ENCODE peak calls at places on chromosomes 16 and 17, in eight cellular contexts. M, Q, H, F, C, A, R and L are unnamed samples.

GRCh38 chr17:41324180-41325075 is 8.9 kb upstream of the KRTAP17-1 start:
- DNase-seq in M (no peak), Q (no peak), H (no peak), F (no peak), C (no peak), A (no peak), R (no peak), L (no peak)

GRCh38 chr16:85649411-85649977 is 36.4 kb downstream of the GSE1 start:
- DNase-seq in M (no peak), Q (no peak), H (no peak), F (no peak), C (no peak), A (no peak), R (no peak), L (no peak)

GRCh38 chr16:4663756-4664465 is 29.5 kb upstream of the NUDT16L1 start:
- DNase-seq in M (peak), Q (no peak), H (peak), F (no peak), C (no peak), A (peak), R (no peak), L (no peak)

GRCh38 chr16:64167851-64168770 is 953.8 kb downstream of the CDH11 start:
- DNase-seq in M (no peak), Q (no peak), H (no peak), F (no peak), C (no peak), A (no peak), R (no peak), L (no peak)

GRCh38 chr17:42422958-42423712 is at the start of gene CAVIN1:
- DNase-seq in M (peak), Q (no peak), H (peak), F (peak), C (peak), A (no peak), R (peak), L (no peak)

GRCh38 chr17:45844695-45845375 is at the start of gene SPPL2C:
- DNase-seq in M (no peak), Q (no peak), H (no peak), F (no peak), C (no peak), A (no peak), R (no peak), L (no peak)

GRCh38 chr17:44345497-44346026 is 460 bp downstream of the GRN start:
- DNase-seq in M (no peak), Q (no peak), H (peak), F (no peak), C (peak), A (peak), R (peak), L (peak)

GRCh38 chr16:47848481-47849109 is 307.2 kb downstream of the ABCC12 start:
- DNase-seq in M (no peak), Q (no peak), H (peak), F (no peak), C (no peak), A (no peak), R (peak), L (no peak)

GRCh38 chr16:5044011-5044540 is 10.3 kb upstream of the NAGPA start:
- DNase-seq in M (peak), Q (no peak), H (no peak), F (no peak), C (no peak), A (no peak), R (no peak), L (no peak)

GRCh38 chr17:7838291-7839075 is 4.5 kb downstream of the KDM6B start:
- DNase-seq in M (no peak), Q (no peak), H (peak), F (no peak), C (peak), A (no peak), R (peak), L (no peak)

GRCh38 chr17:55089955-55090573 is 121.5 kb downstream of the STXBP4 start:
- DNase-seq in M (no peak), Q (peak), H (peak), F (no peak), C (no peak), A (no peak), R (peak), L (peak)

GRCh38 chr17:39028690-39029089 is 61.5 kb upstream of the FBXO47 start:
- DNase-seq in M (no peak), Q (no peak), H (no peak), F (no peak), C (no peak), A (no peak), R (no peak), L (no peak)

GRCh38 chr17:65916425-65916824 is 275.5 kb downstream of the CEP112 start:
- DNase-seq in M (no peak), Q (no peak), H (no peak), F (no peak), C (no peak), A (no peak), R (no peak), L (no peak)

GRCh38 chr16:59719121-59719520 is 985.0 kb upstream of the GOT2 start:
- DNase-seq in M (no peak), Q (no peak), H (no peak), F (no peak), C (no peak), A (no peak), R (peak), L (no peak)

GRCh38 chr17:75241996-75242460 is 19.4 kb downstream of the GGA3 start:
- DNase-seq in M (no peak), Q (no peak), H (no peak), F (no peak), C (no peak), A (no peak), R (peak), L (no peak)

GRCh38 chr16:21727344-21727743 is 63.6 kb downstream of the OTOA start:
- DNase-seq in M (no peak), Q (no peak), H (no peak), F (no peak), C (no peak), A (no peak), R (no peak), L (no peak)

GRCh38 chr17:17325228-17325627 is 22.1 kb downstream of the NT5M start:
- DNase-seq in M (no peak), Q (no peak), H (no peak), F (no peak), C (no peak), A (no peak), R (no peak), L (no peak)

GRCh38 chr17:35244345-35245195 is 1.7 kb downstream of the SLFN5 start:
- DNase-seq in M (peak), Q (peak), H (peak), F (peak), C (peak), A (no peak), R (peak), L (peak)

GRCh38 chr17:21200590-21201301 is 13.2 kb downstream of the TMEM11 start:
- DNase-seq in M (no peak), Q (no peak), H (no peak), F (no peak), C (no peak), A (no peak), R (peak), L (no peak)

GRCh38 chr16:86318119-86318518 is 192.2 kb upstream of the FOXF1 start:
- DNase-seq in M (no peak), Q (no peak), H (no peak), F (no peak), C (no peak), A (no peak), R (no peak), L (no peak)

GRCh38 chr17:49224198-49224996 is 6.2 kb downstream of the PHOSPHO1 start:
- DNase-seq in M (peak), Q (peak), H (no peak), F (no peak), C (no peak), A (no peak), R (no peak), L (peak)

GRCh38 chr16:4071686-4072561 is 44.3 kb downstream of the ADCY9 start:
- DNase-seq in M (no peak), Q (no peak), H (no peak), F (no peak), C (no peak), A (no peak), R (no peak), L (no peak)